ENCODE peak calls at places on chromosomes 3 and 15, in five cellular contexts. A is GM23338, L is T1000, D is ureter, Z is ascending aorta. B is an unnamed sample.

GRCh38 chr3:18044191-18044590 is 301.8 kb upstream of the TBC1D5 start:
- DNase-seq in A (no peak), L (no peak), D (no peak), Z (no peak), B (no peak)

GRCh38 chr3:129940086-129940485 is 34.4 kb upstream of the TRH start:
- DNase-seq in A (no peak), L (no peak), D (no peak), Z (no peak), B (no peak)

GRCh38 chr15:63188247-63188936 is 1.0 kb upstream of the RAB8B start:
- DNase-seq in A (no peak), L (no peak), D (no peak), Z (no peak), B (no peak)

GRCh38 chr3:79729096-79729495 is 38.7 kb downstream of the ROBO1 start:
- DNase-seq in A (no peak), L (peak), D (no peak), Z (no peak), B (no peak)

GRCh38 chr3:102069211-102069662 is 219.9 kb downstream of the NFKBIZ start:
- DNase-seq in A (no peak), L (no peak), D (no peak), Z (no peak), B (no peak)

GRCh38 chr3:108079043-108079442 is 11.8 kb downstream of the CD47 start:
- DNase-seq in A (no peak), L (no peak), D (no peak), Z (no peak), B (no peak)

GRCh38 chr3:81716870-81717509 is 44.5 kb downstream of the GBE1 start:
- DNase-seq in A (peak), L (no peak), D (no peak), Z (no peak), B (no peak)

GRCh38 chr3:71070497-71071465 is 512.7 kb downstream of the FOXP1 start:
- DNase-seq in A (no peak), L (no peak), D (no peak), Z (no peak), B (no peak)

GRCh38 chr3:47714606-47715005 is 67.1 kb downstream of the SMARCC1 start:
- DNase-seq in A (no peak), L (no peak), D (no peak), Z (no peak), B (no peak)

GRCh38 chr3:59432676-59433075 is 382.9 kb upstream of the CFAP20DC start:
- DNase-seq in A (no peak), L (no peak), D (no peak), Z (no peak), B (no peak)

GRCh38 chr3:127038923-127039581 is 56.1 kb downstream of the PLXNA1 start:
- DNase-seq in A (no peak), L (no peak), D (no peak), Z (no peak), B (no peak)

GRCh38 chr3:101567528-101568317 is 6.1 kb downstream of the TRMT10C start:
- DNase-seq in A (no peak), L (no peak), D (no peak), Z (no peak), B (no peak)

GRCh38 chr3:140177943-140178342 is 243.0 kb downstream of the CLSTN2 start:
- DNase-seq in A (no peak), L (no peak), D (no peak), Z (no peak), B (no peak)

GRCh38 chr3:4399476-4399875 is 67.6 kb downstream of the SUMF1 start:
- DNase-seq in A (no peak), L (no peak), D (no peak), Z (no peak), B (no peak)

GRCh38 chr3:155047672-155048071 is 32.4 kb upstream of the MME start:
- DNase-seq in A (no peak), L (no peak), D (no peak), Z (no peak), B (no peak)

GRCh38 chr3:79297242-79297641 is 470.6 kb downstream of the ROBO1 start:
- DNase-seq in A (peak), L (peak), D (no peak), Z (no peak), B (no peak)

GRCh38 chr3:98994128-98994762 is 92.8 kb upstream of the DCBLD2 start:
- DNase-seq in A (peak), L (no peak), D (no peak), Z (no peak), B (no peak)

GRCh38 chr3:2099028-2099671 is 484 bp downstream of the CNTN4 start:
- DNase-seq in A (peak), L (no peak), D (no peak), Z (peak), B (no peak)

GRCh38 chr3:57755368-57756021 is 614 bp upstream of the SLMAP start:
- DNase-seq in A (peak), L (peak), D (peak), Z (no peak), B (peak)

GRCh38 chr3:14563946-14564539 is 23.9 kb upstream of the GRIP2 start:
- DNase-seq in A (no peak), L (no peak), D (no peak), Z (no peak), B (peak)

GRCh38 chr3:140995881-140996280 is 54.2 kb downstream of the SLC25A36 start:
- DNase-seq in A (no peak), L (no peak), D (no peak), Z (no peak), B (no peak)

GRCh38 chr3:120506076-120506827 is 55.5 kb upstream of the FSTL1 start:
- DNase-seq in A (no peak), L (no peak), D (no peak), Z (no peak), B (no peak)

GRCh38 chr3:191566469-191566868 is 105.5 kb downstream of the PYDC2 start:
- DNase-seq in A (no peak), L (no peak), D (no peak), Z (no peak), B (no peak)

GRCh38 chr15:44458429-44458828 is 31.0 kb downstream of the CTDSPL2 start:
- DNase-seq in A (no peak), L (no peak), D (no peak), Z (no peak), B (no peak)

GRCh38 chr3:42732196-42732828 is 29.7 kb upstream of the HHATL start:
- DNase-seq in A (no peak), L (no peak), D (no peak), Z (no peak), B (no peak)

GRCh38 chr15:90101130-90101968 is 919 bp downstream of the IDH2 start:
- DNase-seq in A (peak), L (no peak), D (peak), Z (peak), B (no peak)

GRCh38 chr15:70578196-70578595 is 185.2 kb downstream of the UACA start:
- DNase-seq in A (no peak), L (no peak), D (peak), Z (peak), B (no peak)

GRCh38 chr15:40103124-40103858 is 5.4 kb downstream of the BMF start:
- DNase-seq in A (peak), L (peak), D (peak), Z (peak), B (peak)

GRCh38 chr3:134239538-134239937 is 11.1 kb downstream of the RYK start:
- DNase-seq in A (no peak), L (no peak), D (no peak), Z (no peak), B (no peak)

GRCh38 chr3:74562528-74563190 is 51.8 kb downstream of the CNTN3 start:
- DNase-seq in A (no peak), L (no peak), D (no peak), Z (no peak), B (no peak)

GRCh38 chr15:91572110-91572509 is 281.4 kb upstream of the SLCO3A1 start:
- DNase-seq in A (no peak), L (peak), D (no peak), Z (no peak), B (no peak)

GRCh38 chr3:18119866-18120265 is 305.3 kb downstream of the SATB1 start:
- DNase-seq in A (no peak), L (no peak), D (no peak), Z (no peak), B (no peak)

B was measured in cerebellar nuclear complex.